ENCODE peak calls at places on chromosomes 2 and 18, in ten cellular contexts. U, I, Z, M, R, Q, G, B, Y and F are unnamed samples.

GRCh38 chr2:164920430-164920829 is 34.9 kb downstream of the SLC38A11 start:
- DNase-seq in U (no peak), I (no peak), Z (no peak), M (no peak), R (no peak), Q (peak), G (peak), B (no peak), Y (no peak), F (peak)

GRCh38 chr2:203453858-203454451 is 81.1 kb downstream of the RAPH1 start:
- DNase-seq in U (no peak), I (no peak), Z (peak), M (peak), R (no peak), Q (peak), G (peak), B (no peak), Y (peak), F (peak)

GRCh38 chr18:66457245-66457644 is 146.6 kb downstream of the CDH19 start:
- DNase-seq in U (no peak), I (no peak), Z (peak), M (no peak), R (no peak), Q (no peak), G (no peak), B (peak), Y (no peak), F (no peak)

GRCh38 chr18:12968115-12968514 is 20.3 kb downstream of the SEH1L start:
- DNase-seq in U (no peak), I (no peak), Z (no peak), M (no peak), R (no peak), Q (no peak), G (no peak), B (no peak), Y (no peak), F (no peak)

GRCh38 chr2:237434916-237435315 is 21.0 kb upstream of the COL6A3 start:
- DNase-seq in U (peak), I (no peak), Z (no peak), M (no peak), R (no peak), Q (no peak), G (peak), B (no peak), Y (peak), F (peak)

GRCh38 chr2:71190959-71191943 is 35.7 kb downstream of the PAIP2B start:
- DNase-seq in U (no peak), I (no peak), Z (no peak), M (no peak), R (peak), Q (no peak), G (peak), B (no peak), Y (no peak), F (no peak)

GRCh38 chr2:177398290-177398683 is 5.7 kb downstream of the AGPS start:
- DNase-seq in U (no peak), I (no peak), Z (no peak), M (no peak), R (no peak), Q (no peak), G (no peak), B (no peak), Y (no peak), F (no peak)

GRCh38 chr18:35089382-35089781 is 48.2 kb downstream of the MAPRE2 start:
- DNase-seq in U (no peak), I (no peak), Z (no peak), M (no peak), R (no peak), Q (no peak), G (peak), B (no peak), Y (no peak), F (no peak)

GRCh38 chr2:229852565-229852964 is 69.2 kb downstream of the TRIP12 start:
- DNase-seq in U (peak), I (no peak), Z (no peak), M (peak), R (no peak), Q (no peak), G (peak), B (no peak), Y (peak), F (peak)

GRCh38 chr2:187658952-187659525 is 104.8 kb upstream of the TFPI start:
- DNase-seq in U (no peak), I (no peak), Z (peak), M (peak), R (no peak), Q (peak), G (peak), B (peak), Y (peak), F (no peak)

GRCh38 chr2:194826241-194826640 is 830.8 kb upstream of the SLC39A10 start:
- DNase-seq in U (no peak), I (no peak), Z (no peak), M (no peak), R (no peak), Q (no peak), G (peak), B (no peak), Y (no peak), F (no peak)

GRCh38 chr18:6059551-6059950 is 164.2 kb upstream of the TMEM200C start:
- DNase-seq in U (no peak), I (peak), Z (no peak), M (no peak), R (no peak), Q (no peak), G (no peak), B (no peak), Y (no peak), F (no peak)

GRCh38 chr2:240556553-240557100 is 1.2 kb downstream of the ANKMY1 start:
- DNase-seq in U (peak), I (no peak), Z (peak), M (peak), R (no peak), Q (peak), G (peak), B (peak), Y (peak), F (no peak)

GRCh38 chr2:176642074-176642473 is 372.8 kb downstream of the MTX2 start:
- DNase-seq in U (no peak), I (no peak), Z (no peak), M (no peak), R (no peak), Q (peak), G (peak), B (no peak), Y (peak), F (no peak)

GRCh38 chr2:26646986-26647672 is 6.0 kb upstream of the CIB4 start:
- DNase-seq in U (no peak), I (no peak), Z (peak), M (no peak), R (no peak), Q (no peak), G (no peak), B (peak), Y (no peak), F (no peak)